ENCODE peak calls at places on chromosome 5, in nine cellular contexts. T, W, V, E, N, D, C, B and M are unnamed samples.

GRCh38 chr5:168592014-168592368 is 12.8 kb upstream of the PANK3 start:
- DNase-seq in B (no peak), D (no peak), N (peak), T (peak), V (peak), E (no peak), C (peak), W (peak), M (no peak)

GRCh38 chr5:316210-317085 is 5.1 kb upstream of the AHRR start:
- DNase-seq in V (no peak), D (no peak), E (no peak), W (no peak), C (no peak), N (no peak), T (no peak), B (no peak), M (peak)

GRCh38 chr5:127425868-127426267 is 91.6 kb upstream of the PRRC1 start:
- DNase-seq in C (no peak), D (no peak), W (no peak), T (no peak), N (no peak), B (no peak), V (no peak), E (no peak), M (no peak)

GRCh38 chr5:135246605-135246922 is 152.5 kb downstream of the MACROH2A1 start:
- DNase-seq in N (no peak), D (no peak), E (no peak), C (no peak), B (no peak), T (no peak), W (no peak), V (no peak), M (no peak)

GRCh38 chr5:54894957-54895815 is 90.2 kb downstream of the ESM1 start:
- DNase-seq in C (no peak), D (no peak), B (no peak), T (no peak), V (no peak), E (no peak), N (no peak), W (no peak), M (no peak)

GRCh38 chr5:56314536-56314935 is 81.4 kb upstream of the ANKRD55 start:
- DNase-seq in C (peak), W (no peak), D (peak), B (no peak), V (no peak), E (peak), T (no peak), N (peak), M (peak)

GRCh38 chr5:124027441-124027840 is 515.5 kb downstream of the CSNK1G3 start:
- DNase-seq in B (no peak), T (no peak), N (no peak), C (no peak), V (no peak), D (no peak), W (no peak), E (no peak), M (no peak)

GRCh38 chr5:28226407-28226806 is 1188.0 kb upstream of the CDH9 start:
- DNase-seq in E (no peak), B (no peak), D (no peak), N (peak), V (no peak), T (no peak), C (peak), W (no peak), M (no peak)

GRCh38 chr5:179668404-179668803 is 12.4 kb downstream of the CBY3 start:
- DNase-seq in N (peak), W (peak), T (peak), B (peak), D (no peak), E (peak), V (peak), C (peak), M (peak)

GRCh38 chr5:142324377-142324870 is 397 bp downstream of the SPRY4 start:
- DNase-seq in N (no peak), T (no peak), D (no peak), W (no peak), B (no peak), V (no peak), C (no peak), E (no peak), M (no peak)

GRCh38 chr5:42057254-42057690 is 132.2 kb downstream of the FBXO4 start:
- DNase-seq in T (peak), C (peak), D (no peak), N (peak), E (peak), V (peak), W (no peak), B (peak), M (peak)

GRCh38 chr5:160959804-160960203 is 107.8 kb upstream of the ATP10B start:
- DNase-seq in E (no peak), T (peak), N (peak), V (peak), D (no peak), W (no peak), C (no peak), B (no peak), M (no peak)

GRCh38 chr5:25516136-25516535 is 871.4 kb upstream of the CDH10 start:
- DNase-seq in T (no peak), B (no peak), C (no peak), W (no peak), N (peak), E (no peak), V (no peak), D (no peak), M (no peak)

GRCh38 chr5:96340357-96340756 is 92.7 kb downstream of the PCSK1 start:
- DNase-seq in D (no peak), N (no peak), V (no peak), B (no peak), E (no peak), W (no peak), T (no peak), C (no peak), M (no peak)

GRCh38 chr5:57693488-57694305 is 211.1 kb upstream of the ACTBL2 start:
- DNase-seq in D (no peak), N (peak), E (no peak), C (peak), V (no peak), T (no peak), B (no peak), W (no peak), M (no peak)

GRCh38 chr5:3590967-3591900 is 4.4 kb upstream of the IRX1 start:
- DNase-seq in C (no peak), T (no peak), B (no peak), W (no peak), D (no peak), E (peak), V (no peak), N (no peak), M (no peak)

GRCh38 chr5:3594514-3595101 is 1.0 kb upstream of the IRX1 start:
- DNase-seq in C (no peak), E (peak), D (no peak), W (no peak), B (no peak), T (no peak), N (peak), V (no peak), M (peak)

GRCh38 chr5:3590253-3590966 is 5.2 kb upstream of the IRX1 start:
- DNase-seq in B (no peak), E (peak), T (no peak), D (no peak), C (no peak), W (no peak), N (no peak), V (no peak), M (no peak)

GRCh38 chr5:3593771-3594513 is 1.7 kb upstream of the IRX1 start:
- DNase-seq in W (no peak), T (no peak), D (no peak), N (no peak), E (peak), C (no peak), V (no peak), B (no peak), M (peak)

GRCh38 chr5:3592298-3592697 is 3.3 kb upstream of the IRX1 start:
- DNase-seq in D (no peak), W (no peak), V (no peak), C (no peak), E (peak), N (no peak), B (no peak), T (no peak), M (no peak)
- TF ChIP-seq CTCF in D (no peak), W (no peak), V (no peak), C (no peak), E (peak), N (no peak), B (no peak), T (no peak), M (no peak)

GRCh38 chr5:35436441-35437057 is 181.1 kb upstream of the SPEF2 start:
- DNase-seq in V (no peak), C (peak), B (peak), N (peak), W (peak), D (peak), E (peak), T (no peak), M (peak)
- TF ChIP-seq CTCF in V (peak), C (peak), B (peak), N (peak), W (peak), D (peak), E (peak), T (no peak), M (peak)

DNA sequence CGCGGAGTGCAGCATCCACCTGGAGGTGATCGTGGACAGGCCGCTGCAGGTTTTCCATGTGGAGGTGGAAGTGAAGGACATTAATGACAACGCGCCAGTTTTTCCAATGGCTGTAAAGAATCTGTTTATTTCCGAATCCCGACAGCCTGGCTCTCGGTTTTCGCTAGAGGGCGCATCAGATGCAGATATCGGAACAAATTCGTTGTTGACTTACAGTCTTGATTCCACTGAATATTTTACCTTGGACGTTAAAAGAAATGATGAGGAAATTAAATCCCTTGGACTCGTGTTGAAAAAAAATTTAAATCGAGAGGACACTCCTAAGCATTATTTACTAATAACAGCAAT is 611 bp downstream of the PCDHA3 start:
- DNase-seq in N (no peak), D (no peak), B (no peak), W (no peak), C (peak), V (no peak), E (no peak), T (no peak), M (no peak)
- TF ChIP-seq CTCF in N (no peak), D (no peak), B (peak), W (no peak), C (no peak), V (no peak), E (no peak), T (no peak), M (peak)

DNA sequence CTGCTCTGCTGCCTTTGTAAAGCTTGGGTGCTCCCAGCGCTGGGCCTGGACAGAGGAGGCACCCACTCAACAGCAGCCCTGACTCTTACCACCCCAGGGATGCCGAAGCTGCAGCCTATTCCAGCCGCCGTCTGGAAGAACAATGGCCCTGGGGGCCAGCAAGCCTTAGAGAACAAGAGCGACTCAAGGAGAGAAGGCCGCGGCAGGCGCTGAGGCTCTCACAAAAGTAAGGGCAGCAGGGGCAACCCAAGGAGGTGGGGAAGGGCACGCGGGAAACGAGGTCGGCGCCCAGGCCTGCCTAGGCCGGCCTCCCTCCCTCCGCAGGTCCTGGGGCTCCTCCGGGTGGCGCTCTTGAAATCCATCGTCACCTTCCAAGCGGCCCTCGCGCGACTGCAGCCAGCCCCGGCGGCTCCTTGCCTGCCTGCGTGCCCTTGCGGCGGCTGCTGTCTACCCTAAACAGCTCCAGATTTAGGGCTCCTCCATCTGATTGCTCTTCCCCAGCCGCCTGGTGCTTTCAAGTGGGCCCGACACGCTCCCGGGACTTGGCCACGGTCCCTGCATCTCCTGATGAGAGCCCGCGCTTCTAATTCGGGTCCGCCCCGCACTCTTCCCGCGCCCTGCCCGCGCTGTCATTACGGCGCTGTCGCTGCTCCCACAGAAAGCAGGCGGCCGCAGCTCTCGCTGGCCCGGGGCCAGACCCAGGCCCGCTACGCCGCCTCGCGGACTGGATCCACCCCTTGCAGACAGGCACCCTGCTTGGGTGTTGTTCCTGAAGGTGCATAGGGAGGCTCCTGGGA is 213.3 kb downstream of the SEMA6A start:
- DNase-seq in B (peak), D (no peak), N (no peak), W (no peak), E (peak), T (peak), V (peak), C (peak), M (no peak)
- TF ChIP-seq CTCF in B (peak), D (no peak), N (no peak), W (peak), E (peak), T (peak), V (peak), C (peak), M (no peak)

GRCh38 chr5:167030500-167031120 is 1260.8 kb upstream of the WWC1 start:
- DNase-seq in N (peak), W (no peak), C (no peak), D (no peak), T (no peak), B (no peak), E (peak), V (peak), M (no peak)
- TF ChIP-seq CTCF in N (peak), W (no peak), C (no peak), D (no peak), T (no peak), B (peak), E (peak), V (no peak), M (peak)

DNA sequence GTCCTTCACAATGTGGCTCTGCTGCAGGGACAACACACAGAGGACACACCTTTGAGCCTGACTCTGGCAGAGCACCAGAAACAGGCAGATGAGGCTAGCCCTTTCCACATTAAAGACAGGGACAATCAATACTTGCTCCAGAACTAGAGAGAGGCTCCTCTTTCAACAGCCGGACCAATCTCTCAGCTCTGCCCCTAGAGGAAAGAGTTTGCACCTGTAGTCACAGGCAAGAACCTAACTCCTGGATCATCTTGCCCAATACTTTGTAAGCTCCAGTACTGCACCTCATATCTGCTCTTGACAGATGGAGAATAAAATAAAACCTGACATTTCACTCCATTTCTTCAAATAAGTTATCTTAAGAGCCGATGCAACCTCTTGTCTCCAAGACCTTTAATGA is 52.1 kb downstream of the EPB41L4A start:
- DNase-seq in N (peak), E (peak), C (peak), B (no peak), D (no peak), V (no peak), T (no peak), W (no peak), M (peak)
- TF ChIP-seq CTCF in N (peak), E (peak), C (peak), B (peak), D (peak), V (no peak), T (no peak), W (no peak), M (peak)

GRCh38 chr5:112998296-112998695 is 21.7 kb downstream of the DCP2 start:
- DNase-seq in E (no peak), D (no peak), B (no peak), T (no peak), C (no peak), N (no peak), V (no peak), W (no peak), M (no peak)

GRCh38 chr5:113000466-113000865 is 23.9 kb downstream of the DCP2 start:
- DNase-seq in B (no peak), C (no peak), D (no peak), V (no peak), E (no peak), N (no peak), W (no peak), T (no peak), M (no peak)

GRCh38 chr5:112996830-112997374 is 20.3 kb downstream of the DCP2 start:
- DNase-seq in C (peak), B (no peak), V (no peak), W (no peak), N (no peak), T (no peak), D (no peak), E (no peak), M (no peak)

DNA sequence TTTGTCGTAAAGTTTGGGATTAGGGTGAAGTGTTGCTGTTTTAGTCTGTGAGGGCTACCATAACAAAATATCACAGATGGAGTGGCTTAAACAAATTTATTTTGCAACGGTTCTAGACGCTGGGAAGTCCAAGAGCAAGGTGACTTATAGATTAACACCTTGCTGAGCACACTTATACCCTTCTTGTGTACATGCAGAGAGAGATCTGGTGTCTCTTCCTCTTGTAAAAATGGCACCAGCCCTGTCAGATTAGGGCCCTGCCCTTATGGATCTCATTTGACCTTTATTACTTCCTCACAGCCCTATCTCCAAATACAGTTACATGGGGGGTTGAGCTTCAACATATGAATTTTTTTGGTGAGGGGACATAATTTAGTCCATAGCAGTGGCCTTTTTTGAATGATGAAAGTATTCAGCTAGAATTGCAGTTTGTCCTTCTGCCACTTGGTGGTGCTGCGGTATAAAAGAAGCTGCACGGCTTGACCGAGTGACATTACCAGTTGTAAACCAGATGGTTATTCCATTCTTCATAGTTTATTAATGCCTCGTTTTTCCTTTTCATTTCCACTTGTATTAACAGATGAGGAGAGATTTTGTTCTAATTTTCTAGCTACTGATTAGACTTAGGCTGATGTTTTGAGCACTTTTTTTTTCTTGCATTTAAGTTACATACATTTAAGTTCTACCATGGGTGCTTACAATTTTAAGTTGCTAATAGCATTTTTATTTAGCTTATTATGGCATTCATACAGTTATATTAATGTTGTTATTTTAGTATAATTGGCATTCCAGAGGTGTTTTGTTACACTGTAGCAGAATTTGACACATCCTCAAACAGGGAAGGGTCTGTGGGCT is 19.4 kb downstream of the DCP2 start:
- DNase-seq in V (peak), C (peak), T (peak), B (peak), N (peak), D (no peak), W (peak), E (peak), M (peak)
- TF ChIP-seq CTCF in V (peak), C (peak), T (peak), B (peak), N (peak), D (peak), W (peak), E (peak), M (peak)

GRCh38 chr5:10364186-10364689 is 10.7 kb downstream of the MARCHF6 start:
- DNase-seq in T (no peak), N (peak), D (no peak), V (no peak), W (no peak), E (no peak), C (no peak), B (no peak), M (no peak)
- TF ChIP-seq CTCF in T (peak), N (peak), D (peak), V (no peak), W (no peak), E (peak), C (peak), B (no peak), M (peak)

GRCh38 chr5:177383181-177383580 is 1.1 kb upstream of the SLC34A1 start:
- DNase-seq in D (no peak), W (no peak), B (no peak), C (no peak), E (no peak), T (no peak), N (no peak), V (no peak), M (no peak)

GRCh38 chr5:177380805-177381126 is 3.5 kb upstream of the SLC34A1 start:
- DNase-seq in C (no peak), B (no peak), W (no peak), T (no peak), V (no peak), N (no peak), D (no peak), E (no peak), M (no peak)

GRCh38 chr5:177385720-177386119 is 1.5 kb downstream of the SLC34A1 start:
- DNase-seq in E (no peak), C (no peak), W (no peak), N (no peak), V (no peak), B (no peak), T (no peak), D (no peak), M (no peak)

GRCh38 chr5:177384134-177384533 is at the start of gene SLC34A1:
- DNase-seq in W (no peak), E (no peak), T (no peak), C (no peak), B (no peak), N (no peak), V (no peak), D (no peak), M (no peak)

GRCh38 chr5:177382423-177383029 is 1.7 kb upstream of the SLC34A1 start:
- DNase-seq in B (no peak), D (no peak), T (peak), W (no peak), N (peak), C (peak), V (no peak), E (peak), M (no peak)
- TF ChIP-seq CTCF in B (peak), D (peak), T (peak), W (peak), N (no peak), C (peak), V (peak), E (peak), M (peak)

GRCh38 chr5:5675511-5675910 is 253.0 kb downstream of the ICE1 start:
- DNase-seq in V (no peak), D (no peak), W (no peak), B (no peak), E (no peak), C (no peak), T (no peak), N (no peak), M (no peak)

GRCh38 chr5:5671823-5672222 is 249.3 kb downstream of the ICE1 start:
- DNase-seq in E (no peak), N (no peak), D (no peak), V (no peak), B (no peak), C (no peak), T (no peak), W (no peak), M (no peak)

GRCh38 chr5:5678909-5679308 is 256.4 kb downstream of the ICE1 start:
- DNase-seq in E (no peak), B (no peak), V (no peak), N (no peak), C (no peak), T (no peak), W (no peak), D (no peak), M (no peak)

GRCh38 chr5:5677738-5678137 is 255.3 kb downstream of the ICE1 start:
- DNase-seq in T (no peak), B (no peak), C (no peak), N (no peak), E (no peak), W (no peak), D (no peak), V (no peak), M (no peak)

DNA sequence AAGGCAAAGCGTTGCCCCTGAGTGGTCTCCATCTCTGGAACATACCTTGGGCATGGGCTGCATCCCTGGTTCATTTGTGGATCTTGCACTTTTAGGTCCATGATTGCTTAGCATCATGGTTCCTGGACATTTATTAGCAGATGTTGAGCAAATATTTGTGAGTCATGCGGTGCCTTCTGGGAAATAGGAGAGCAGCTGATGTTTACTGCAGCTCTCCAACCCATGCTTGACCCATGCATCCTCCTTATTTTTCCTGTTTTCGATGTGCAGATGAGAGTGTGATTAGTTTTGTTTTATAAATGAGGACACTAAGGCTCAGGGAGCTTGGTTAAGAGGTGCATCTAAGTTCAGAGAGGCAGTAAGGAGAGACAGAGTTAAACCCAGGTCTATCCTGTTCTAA is 253.7 kb downstream of the ICE1 start:
- DNase-seq in T (no peak), B (no peak), W (no peak), E (no peak), D (no peak), V (no peak), C (no peak), N (no peak), M (no peak)
- TF ChIP-seq CTCF in T (no peak), B (no peak), W (no peak), E (no peak), D (no peak), V (no peak), C (no peak), N (no peak), M (no peak)